ENCODE peak calls at places on chromosomes 1 and 21, in seven cellular contexts. Z is breast epithelium, P is stomach, V is Caco-2, S is choroid plexus epithelial cell, L is left ventricle myocardium inferior, F is tibial artery. B is an unnamed sample.

GRCh38 chr1:183318433-183318832 is 99.7 kb downstream of the NMNAT2 start:
- DNase-seq in L (peak; percentile 78), P (peak; percentile 42), F (peak; percentile 91), S (peak; percentile 96), Z (peak; percentile 58), V (peak; percentile 67), B (peak; percentile 80)

GRCh38 chr21:38392722-38393121 is 105.6 kb downstream of the ERG start:
- DNase-seq in P (no peak), S (no peak), F (no peak), Z (no peak), V (no peak), L (no peak), B (no peak)

GRCh38 chr1:110212165-110213142 is 2.3 kb downstream of the KCNC4 start:
- DNase-seq in V (no peak), F (no peak), P (no peak), Z (no peak), S (no peak), L (no peak), B (no peak)

GRCh38 chr1:98369463-98369862 is 292.1 kb upstream of the SNX7 start:
- DNase-seq in F (no peak), V (no peak), L (no peak), S (peak; percentile 17), P (no peak), Z (no peak), B (no peak)

GRCh38 chr1:187838335-187839293 is 1009.9 kb downstream of the PLA2G4A start:
- DNase-seq in V (no peak), Z (no peak), P (no peak), L (no peak), F (no peak), S (no peak), B (no peak)

GRCh38 chr1:17441993-17442357 is 2.5 kb upstream of the RCC2 start:
- DNase-seq in F (no peak), P (no peak), L (no peak), V (no peak), S (no peak), Z (no peak), B (no peak)

GRCh38 chr1:161013104-161013590 is 7.8 kb downstream of the F11R start:
- DNase-seq in Z (no peak), S (peak; percentile 21), F (no peak), P (no peak), V (no peak), L (no peak), B (no peak)

GRCh38 chr1:233328661-233329498 is 1.4 kb downstream of the MAP3K21 start:
- DNase-seq in V (peak; percentile 35), P (peak; percentile 29), F (no peak), L (no peak), Z (no peak), S (no peak), B (no peak)

GRCh38 chr1:59173721-59174120 is 123.2 kb upstream of the FGGY start:
- DNase-seq in V (no peak), P (no peak), L (no peak), Z (no peak), S (peak; percentile 65), F (no peak), B (no peak)

GRCh38 chr1:22038036-22038435 is 14.5 kb upstream of the CDC42 start:
- DNase-seq in F (no peak), S (no peak), P (no peak), V (no peak), Z (no peak), L (peak; percentile 24), B (no peak)

GRCh38 chr1:115862406-115862805 is 21.5 kb upstream of the NHLH2 start:
- DNase-seq in L (no peak), F (no peak), P (no peak), S (no peak), Z (no peak), V (no peak), B (no peak)

GRCh38 chr1:109112056-109112651 is 1.8 kb upstream of the ELAPOR1 start:
- DNase-seq in L (no peak), P (no peak), V (no peak), Z (no peak), F (no peak), S (peak; percentile 57), B (no peak)
- H3K4me3 ChIP-seq in L (peak overlapping the region; percentile 62), P (peak overlapping the region; percentile 72), V (no peak overlapping the region), Z (peak overlapping the region; percentile 77), F (peak overlapping the region; percentile 48), S (peak overlapping the region; percentile 21), B (no peak overlapping the region)

GRCh38 chr1:26239936-26240335 is 5.9 kb downstream of the CEP85 start:
- DNase-seq in V (no peak), F (no peak), L (no peak), S (peak; percentile 51), P (no peak), Z (no peak), B (no peak)
- H3K4me3 ChIP-seq in V (no peak overlapping the region), F (no peak overlapping the region), L (no peak overlapping the region), S (no peak overlapping the region), P (no peak overlapping the region), Z (no peak overlapping the region), B (no peak overlapping the region)

GRCh38 chr1:178868700-178869099 is 2.2 kb downstream of the ANGPTL1 start:
- DNase-seq in L (no peak), F (no peak), P (no peak), V (no peak), Z (no peak), S (no peak), B (no peak)
- H3K4me3 ChIP-seq in L (peak overlapping the region; percentile 56), F (peak overlapping the region; percentile 55), P (peak overlapping the region; percentile 3), V (no peak overlapping the region), Z (peak overlapping the region; percentile 41), S (peak overlapping the region; percentile 47), B (peak overlapping the region; percentile 47)

GRCh38 chr1:226220473-226221189 is 2.8 kb upstream of the MIXL1 start:
- DNase-seq in F (no peak), L (no peak), V (no peak), S (no peak), Z (no peak), P (no peak), B (no peak)

GRCh38 chr1:226226601-226227000 is 3.1 kb downstream of the MIXL1 start:
- DNase-seq in Z (no peak), L (no peak), P (no peak), V (no peak), F (no peak), S (no peak), B (no peak)

GRCh38 chr1:226222686-226223085 is 778 bp upstream of the MIXL1 start:
- DNase-seq in Z (no peak), P (no peak), S (no peak), F (no peak), V (no peak), L (no peak), B (no peak)

GRCh38 chr1:226223157-226223785 is at the start of gene MIXL1:
- DNase-seq in Z (no peak), F (no peak), S (no peak), L (no peak), P (no peak), V (no peak), B (no peak)

DNA sequence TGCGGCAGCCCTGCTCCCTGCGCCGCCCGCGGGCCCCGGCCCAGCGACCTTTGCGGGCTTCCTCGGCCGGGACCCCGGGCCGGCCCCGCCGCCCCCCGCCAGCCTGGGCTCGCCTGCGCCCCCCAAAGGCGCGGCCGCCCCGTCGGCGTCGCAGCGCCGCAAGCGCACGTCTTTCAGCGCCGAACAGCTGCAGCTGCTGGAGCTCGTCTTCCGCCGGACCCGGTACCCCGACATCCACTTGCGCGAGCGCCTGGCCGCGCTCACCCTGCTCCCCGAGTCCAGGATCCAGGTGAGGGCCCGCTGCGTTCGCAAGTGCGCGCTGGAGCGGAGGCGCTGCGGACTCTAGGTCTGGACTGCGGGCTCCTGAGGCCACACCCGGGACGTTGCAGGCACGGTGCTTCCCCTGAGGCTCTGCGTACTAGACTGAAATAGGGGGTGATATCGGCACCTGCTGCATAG is 351 bp downstream of the MIXL1 start:
- DNase-seq in L (no peak), S (peak; percentile 14), V (peak; percentile 53), F (no peak), Z (no peak), P (peak; percentile 50), B (no peak)
- H3K4me3 ChIP-seq in L (peak overlapping the region; percentile 67), S (peak overlapping the region; percentile 56), V (peak overlapping the region; percentile 61), F (peak overlapping the region; percentile 51), Z (peak overlapping the region; percentile 72), P (peak overlapping the region; percentile 60), B (peak overlapping the region; percentile 59)

DNA sequence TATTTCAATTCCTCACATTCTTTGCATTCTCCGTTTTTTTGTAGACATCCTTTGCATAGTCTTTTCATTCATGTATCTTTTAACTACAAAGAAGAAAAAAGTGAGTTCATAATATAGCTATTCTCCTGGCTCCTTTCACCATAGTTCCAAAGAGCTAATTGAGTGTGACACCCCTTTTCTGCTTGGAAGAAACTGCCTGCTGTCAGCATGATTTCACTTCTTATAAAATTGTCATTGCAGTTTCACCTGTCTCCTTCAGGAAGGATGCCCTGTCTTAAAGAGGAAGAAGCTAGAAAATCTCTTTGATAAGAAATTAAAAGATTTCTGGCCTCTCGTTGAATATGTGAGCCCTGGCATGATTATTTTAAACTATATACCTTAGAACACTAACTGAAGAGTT is 991.1 kb downstream of the KCNT2 start:
- DNase-seq in S (no peak), V (no peak), L (no peak), Z (no peak), P (no peak), F (no peak), B (no peak)
- H3K4me3 ChIP-seq in S (no peak overlapping the region), V (no peak overlapping the region), L (no peak overlapping the region), Z (no peak overlapping the region), P (no peak overlapping the region), F (no peak overlapping the region), B (no peak overlapping the region)

GRCh38 chr1:20356850-20357459 is 66.3 kb downstream of the VWA5B1 start:
- DNase-seq in Z (no peak), L (no peak), P (no peak), V (no peak), F (no peak), S (no peak), B (no peak)

GRCh38 chr1:20361401-20361800 is 70.7 kb downstream of the VWA5B1 start:
- DNase-seq in F (no peak), P (no peak), Z (no peak), S (no peak), L (no peak), V (no peak), B (no peak)

GRCh38 chr1:20357796-20358195 is 67.1 kb downstream of the VWA5B1 start:
- DNase-seq in Z (no peak), S (no peak), L (no peak), F (no peak), P (no peak), V (no peak), B (no peak)

GRCh38 chr1:20359451-20360330 is 69.0 kb downstream of the VWA5B1 start:
- DNase-seq in F (no peak), L (no peak), V (no peak), P (peak; percentile 40), Z (no peak), S (no peak), B (no peak)

GRCh38 chr1:20358761-20359263 is 68.1 kb downstream of the VWA5B1 start:
- DNase-seq in Z (no peak), F (no peak), S (peak; percentile 46), L (peak; percentile 71), P (peak; percentile 79), V (no peak), B (peak; percentile 81)
- H3K4me3 ChIP-seq in Z (no peak overlapping the region), F (no peak overlapping the region), S (no peak overlapping the region), L (peak overlapping the region; percentile 15), P (no peak overlapping the region), V (no peak overlapping the region), B (no peak overlapping the region)